ENCODE peak calls at places on chromosome 5, in five cellular contexts. One of them, this sample, is unnamed.

GRCh38 chr5:178273665-178274541 is 41.3 kb upstream of the PHYKPL start:
- DNase-seq in heart right ventricle: peak; percentile 4
- DNase-seq in right lobe of liver: no peak
- DNase-seq in adrenal gland: no peak
- DNase-seq in AG04449: no peak
- DNase-seq in this sample: no peak

GRCh38 chr5:64384761-64385160 is 121.1 kb upstream of the RGS7BP start:
- DNase-seq in heart right ventricle: no peak
- DNase-seq in right lobe of liver: no peak
- DNase-seq in adrenal gland: no peak
- DNase-seq in AG04449: no peak
- DNase-seq in this sample: no peak

GRCh38 chr5:133846478-133847226 is 121.8 kb downstream of the C5orf15 start:
- DNase-seq in heart right ventricle: no peak
- DNase-seq in right lobe of liver: no peak
- DNase-seq in adrenal gland: no peak
- DNase-seq in AG04449: no peak
- DNase-seq in this sample: no peak

GRCh38 chr5:180026320-180026719 is 45.2 kb downstream of the RNF130 start:
- DNase-seq in heart right ventricle: no peak
- DNase-seq in right lobe of liver: no peak
- DNase-seq in adrenal gland: no peak
- DNase-seq in AG04449: no peak
- DNase-seq in this sample: no peak

GRCh38 chr5:14204011-14204670 is 61.0 kb downstream of the TRIO start:
- DNase-seq in heart right ventricle: no peak
- DNase-seq in right lobe of liver: no peak
- DNase-seq in adrenal gland: no peak
- DNase-seq in AG04449: no peak
- DNase-seq in this sample: no peak

GRCh38 chr5:36692791-36693763 is 86.7 kb downstream of the SLC1A3 start:
- DNase-seq in heart right ventricle: peak; percentile 79
- DNase-seq in right lobe of liver: peak; percentile 80
- DNase-seq in adrenal gland: peak; percentile 79
- DNase-seq in AG04449: no peak
- DNase-seq in this sample: peak; percentile 70

GRCh38 chr5:128227984-128228383 is 144.4 kb downstream of the SLC12A2 start:
- DNase-seq in heart right ventricle: no peak
- DNase-seq in right lobe of liver: no peak
- DNase-seq in adrenal gland: no peak
- DNase-seq in AG04449: no peak
- DNase-seq in this sample: peak; percentile 24

GRCh38 chr5:122259995-122260394 is 52.0 kb upstream of the SNCAIP start:
- DNase-seq in heart right ventricle: no peak
- DNase-seq in right lobe of liver: no peak
- DNase-seq in adrenal gland: peak; percentile 32
- DNase-seq in AG04449: peak; percentile 67
- DNase-seq in this sample: no peak

GRCh38 chr5:146906803-146907202 is 28.2 kb upstream of the PPP2R2B start:
- DNase-seq in heart right ventricle: no peak
- DNase-seq in right lobe of liver: no peak
- DNase-seq in adrenal gland: peak; percentile 20
- DNase-seq in AG04449: no peak
- DNase-seq in this sample: peak; percentile 4
- TF ChIP-seq CTCF in heart right ventricle: no peak
- TF ChIP-seq CTCF in right lobe of liver: no peak
- TF ChIP-seq CTCF in adrenal gland: no peak
- TF ChIP-seq CTCF in AG04449: no peak
- TF ChIP-seq CTCF in this sample: no peak

GRCh38 chr5:138596105-138596987 is 21.1 kb upstream of the HSPA9 start:
- DNase-seq in heart right ventricle: no peak
- DNase-seq in right lobe of liver: no peak
- DNase-seq in adrenal gland: no peak
- DNase-seq in AG04449: no peak
- DNase-seq in this sample: no peak

GRCh38 chr5:138597660-138598400 is 22.6 kb upstream of the HSPA9 start:
- DNase-seq in heart right ventricle: no peak
- DNase-seq in right lobe of liver: no peak
- DNase-seq in adrenal gland: no peak
- DNase-seq in AG04449: no peak
- DNase-seq in this sample: no peak

GRCh38 chr5:138594305-138595058 is 19.3 kb upstream of the HSPA9 start:
- DNase-seq in heart right ventricle: no peak
- DNase-seq in right lobe of liver: no peak
- DNase-seq in adrenal gland: no peak
- DNase-seq in AG04449: no peak
- DNase-seq in this sample: no peak

GRCh38 chr5:138595396-138595795 is 20.2 kb upstream of the HSPA9 start:
- DNase-seq in heart right ventricle: no peak
- DNase-seq in right lobe of liver: no peak
- DNase-seq in adrenal gland: no peak
- DNase-seq in AG04449: no peak
- DNase-seq in this sample: no peak
- TF ChIP-seq CTCF in heart right ventricle: peak; percentile 22
- TF ChIP-seq CTCF in right lobe of liver: no peak
- TF ChIP-seq CTCF in adrenal gland: peak; percentile 34
- TF ChIP-seq CTCF in AG04449: no peak
- TF ChIP-seq CTCF in this sample: no peak

GRCh38 chr5:172741206-172741582 is 29.8 kb downstream of the DUSP1 start:
- DNase-seq in heart right ventricle: no peak
- DNase-seq in right lobe of liver: no peak
- DNase-seq in adrenal gland: no peak
- DNase-seq in AG04449: no peak
- DNase-seq in this sample: no peak
- TF ChIP-seq CTCF in heart right ventricle: no peak
- TF ChIP-seq CTCF in right lobe of liver: no peak
- TF ChIP-seq CTCF in adrenal gland: no peak
- TF ChIP-seq CTCF in AG04449: no peak
- TF ChIP-seq CTCF in this sample: no peak

DNA sequence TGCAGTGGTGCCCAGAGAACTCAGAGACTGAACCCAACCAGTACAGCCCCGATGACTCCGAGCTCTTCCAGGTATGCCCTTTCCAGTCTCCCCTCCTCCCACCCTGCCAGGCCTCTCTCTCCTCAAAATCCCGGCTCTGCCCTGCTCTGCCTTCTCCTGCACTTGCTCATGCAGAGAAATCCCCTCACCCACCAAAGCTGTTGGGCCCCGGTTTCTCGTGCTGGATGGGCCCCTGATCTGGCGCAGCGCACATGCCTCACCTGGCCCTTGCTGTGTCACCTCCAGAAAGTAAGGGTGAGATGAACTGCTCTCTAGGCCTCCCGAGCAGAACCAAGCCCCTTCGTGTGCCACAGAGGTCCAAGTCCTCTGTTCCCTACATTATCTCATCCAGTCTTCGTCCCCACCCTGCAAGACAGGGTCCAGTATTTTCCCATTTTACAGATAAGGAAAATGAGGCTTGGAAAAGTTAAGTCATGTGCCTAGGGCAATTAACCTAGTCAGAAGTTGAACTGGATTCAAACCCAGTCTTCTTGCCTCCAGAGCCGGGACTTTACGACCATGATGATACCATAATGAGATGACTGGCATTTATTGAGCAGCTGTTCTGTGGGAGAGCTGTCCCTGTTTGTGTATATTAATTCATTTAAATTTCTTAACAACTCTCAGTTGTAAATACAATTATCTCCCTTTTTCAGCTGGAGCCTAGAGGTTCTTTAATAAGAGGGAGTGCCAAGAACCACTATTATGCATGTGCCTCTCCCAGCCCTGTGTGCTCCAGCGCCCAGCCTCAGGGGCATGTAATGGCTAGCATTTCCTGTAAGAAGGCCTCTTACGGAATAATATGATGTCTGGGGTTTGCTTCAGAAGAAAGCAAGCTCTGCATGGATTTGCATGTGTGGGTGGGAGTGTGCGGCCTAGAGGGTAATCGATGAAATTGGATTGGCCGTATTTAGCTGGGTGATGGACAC is 90.7 kb downstream of the PPARGC1B start:
- DNase-seq in heart right ventricle: no peak
- DNase-seq in right lobe of liver: no peak
- DNase-seq in adrenal gland: no peak
- DNase-seq in AG04449: no peak
- DNase-seq in this sample: no peak
- TF ChIP-seq CTCF in heart right ventricle: no peak
- TF ChIP-seq CTCF in right lobe of liver: no peak
- TF ChIP-seq CTCF in adrenal gland: no peak
- TF ChIP-seq CTCF in AG04449: no peak
- TF ChIP-seq CTCF in this sample: no peak

DNA sequence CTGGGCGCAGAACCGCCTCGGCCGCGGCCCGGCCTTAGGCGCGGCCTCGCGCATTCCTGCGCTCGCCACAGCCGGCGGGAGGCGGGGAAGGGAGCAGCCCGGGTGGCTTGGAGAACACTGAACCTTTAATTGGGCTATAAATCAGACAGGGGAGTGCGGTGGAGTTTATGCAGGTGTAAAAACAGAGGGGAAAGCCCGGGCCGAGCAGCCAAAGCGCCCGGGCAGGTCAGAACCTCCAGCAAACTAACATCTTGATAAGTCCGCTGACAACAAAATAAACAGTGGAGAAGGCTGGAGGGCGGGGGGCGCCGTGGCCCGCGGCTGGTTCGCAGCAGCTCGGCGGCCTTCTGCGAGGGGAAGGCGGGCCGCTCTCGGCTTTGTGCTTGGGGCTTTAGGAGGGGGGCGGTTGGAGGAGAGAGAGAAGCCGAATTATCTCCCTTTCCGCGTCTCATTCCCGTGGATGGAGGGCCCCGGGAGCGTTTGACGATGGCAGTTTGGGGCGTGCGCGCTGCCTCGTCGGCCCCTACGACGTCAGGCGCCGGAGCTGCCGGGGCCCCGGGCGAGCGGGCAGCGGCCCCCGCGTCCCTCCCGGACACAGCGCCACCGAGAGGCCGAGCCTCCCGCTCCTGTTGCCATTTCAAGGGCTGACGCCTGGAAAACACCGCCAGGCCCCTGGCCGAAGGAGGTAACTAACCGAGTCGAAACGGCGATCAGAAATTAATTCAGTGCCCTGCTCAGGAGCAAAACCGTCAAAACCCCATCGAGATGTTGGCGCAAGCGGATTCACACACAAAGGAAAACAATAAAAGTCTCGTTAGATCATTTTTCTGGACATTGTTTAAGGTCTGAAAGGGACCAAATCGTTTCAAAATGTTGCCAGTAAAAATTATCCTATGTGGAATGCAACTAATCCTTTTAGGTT is 11.2 kb downstream of the FOXD1 start:
- DNase-seq in heart right ventricle: peak; percentile 21
- DNase-seq in right lobe of liver: no peak
- DNase-seq in adrenal gland: no peak
- DNase-seq in AG04449: no peak
- DNase-seq in this sample: no peak
- TF ChIP-seq CTCF in heart right ventricle: no peak
- TF ChIP-seq CTCF in right lobe of liver: no peak
- TF ChIP-seq CTCF in adrenal gland: peak; percentile 21
- TF ChIP-seq CTCF in AG04449: peak; percentile 66
- TF ChIP-seq CTCF in this sample: no peak

GRCh38 chr5:33375900-33376299 is 64.9 kb upstream of the TARS1 start:
- DNase-seq in heart right ventricle: no peak
- DNase-seq in right lobe of liver: no peak
- DNase-seq in adrenal gland: no peak
- DNase-seq in AG04449: no peak
- DNase-seq in this sample: no peak

GRCh38 chr5:33381243-33381642 is 59.5 kb upstream of the TARS1 start:
- DNase-seq in heart right ventricle: no peak
- DNase-seq in right lobe of liver: no peak
- DNase-seq in adrenal gland: no peak
- DNase-seq in AG04449: no peak
- DNase-seq in this sample: no peak

DNA sequence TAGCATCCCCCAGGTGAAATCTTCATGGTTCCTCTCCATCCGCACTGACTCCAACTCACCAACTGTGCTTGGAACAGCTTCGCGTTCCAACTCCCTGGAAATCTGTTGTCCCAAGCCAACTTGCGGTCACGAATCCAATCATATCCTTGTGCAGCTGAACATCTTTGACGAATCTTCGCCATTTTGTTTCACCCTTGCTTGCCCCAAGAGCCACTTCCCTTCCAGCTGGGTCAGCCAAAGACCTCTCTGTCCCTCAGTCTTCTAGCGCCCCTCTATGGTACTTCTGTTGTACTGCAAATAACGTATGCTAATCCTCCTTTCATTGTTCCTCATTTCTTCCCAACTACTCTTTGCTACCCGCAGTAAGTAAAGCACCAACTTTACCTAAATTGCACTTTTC is 61.0 kb upstream of the TARS1 start:
- DNase-seq in heart right ventricle: no peak
- DNase-seq in right lobe of liver: no peak
- DNase-seq in adrenal gland: peak; percentile 24
- DNase-seq in AG04449: no peak
- DNase-seq in this sample: peak; percentile 7
- TF ChIP-seq CTCF in heart right ventricle: peak; percentile 38
- TF ChIP-seq CTCF in right lobe of liver: peak; percentile 32
- TF ChIP-seq CTCF in adrenal gland: peak; percentile 56
- TF ChIP-seq CTCF in AG04449: peak; percentile 21
- TF ChIP-seq CTCF in this sample: no peak